ENCODE peak calls at places on chromosomes 5 and 9, in five cellular contexts. R is CD8-positive, alpha-beta T cell; W is cerebellar cortex; N is activated naive CD4-positive, alpha-beta T cell; Z is NK-92 treated with Interleukin-12 subunit alpha and Interleukin-12 subunit beta, amount 100 ng/mL, for 24 hours. V is an unnamed sample.

GRCh38 chr5:55308254-55308836 is 556 bp downstream of the MTREX start:
- DNase-seq in Z (no peak), N (no peak), R (peak), W (peak), V (no peak)

GRCh38 chr5:67425514-67425913 is 228.9 kb upstream of the CD180 start:
- DNase-seq in W (no peak), R (no peak), Z (no peak), N (no peak), V (no peak)

GRCh38 chr5:72767289-72768010 is 49.0 kb upstream of the TNPO1 start:
- DNase-seq in N (no peak), Z (no peak), R (no peak), W (no peak), V (no peak)

GRCh38 chr9:107949058-107949457 is 459.5 kb upstream of the KLF4 start:
- DNase-seq in N (no peak), W (no peak), Z (no peak), R (no peak), V (no peak)

GRCh38 chr9:93132946-93133640 is 958 bp downstream of the NINJ1 start:
- DNase-seq in Z (no peak), R (no peak), N (no peak), W (no peak), V (no peak)

GRCh38 chr5:13746026-13746425 is 198.5 kb downstream of the DNAH5 start:
- DNase-seq in Z (no peak), W (no peak), N (no peak), R (no peak), V (no peak)

GRCh38 chr9:70954126-70954525 is 167.3 kb downstream of the TRPM3 start:
- DNase-seq in W (no peak), N (no peak), Z (no peak), R (no peak), V (no peak)

GRCh38 chr5:147858520-147858919 is 20.0 kb upstream of the SCGB3A2 start:
- DNase-seq in W (peak), R (no peak), N (no peak), Z (no peak), V (no peak)

GRCh38 chr9:121300283-121301119 is 32.5 kb downstream of the GSN start:
- DNase-seq in Z (no peak), W (no peak), N (no peak), R (no peak), V (no peak)

GRCh38 chr9:136225748-136226679 is 19.6 kb downstream of the QSOX2 start:
- DNase-seq in R (peak), W (peak), Z (peak), N (peak), V (no peak)